ENCODE peak calls at places on chromosomes 16 and 17, in eight cellular contexts. Q is heart right ventricle; N is nephron progenitor cell; U is lower lobe of right lung; M is activated CD8-positive, alpha-beta T cell treated with anti-CD3 and anti-CD28 coated beads for 36 hours; S is GM12865; G is tibial nerve; Y is right lobe of liver. P is an unnamed sample.

GRCh38 chr17:78892936-78893379 is 10.0 kb downstream of the CEP295NL start:
- DNase-seq in G (no peak), U (no peak), M (no peak), Y (no peak), S (no peak), N (no peak), Q (no peak), P (no peak)

GRCh38 chr17:78474631-78475146 is 96.2 kb downstream of the PGS1 start:
- DNase-seq in S (peak; percentile 94), N (no peak), Q (no peak), Y (no peak), G (no peak), U (no peak), M (peak; percentile 60), P (no peak)

GRCh38 chr17:42906772-42907171 is 6.2 kb downstream of the G6PC1 start:
- DNase-seq in M (no peak), N (no peak), S (peak; percentile 28), G (no peak), Q (no peak), U (no peak), Y (no peak), P (no peak)

GRCh38 chr16:22091721-22092120 is 620 bp upstream of the VWA3A start:
- DNase-seq in M (no peak), Q (no peak), S (no peak), N (no peak), U (no peak), Y (no peak), G (no peak), P (no peak)

GRCh38 chr17:4110152-4110551 is 32.7 kb downstream of the ZZEF1 start:
- DNase-seq in U (no peak), S (no peak), Q (no peak), N (no peak), M (no peak), G (no peak), Y (no peak), P (no peak)

GRCh38 chr16:80527297-80527696 is 13.5 kb upstream of the DYNLRB2 start:
- DNase-seq in U (no peak), S (peak; percentile 76), Q (no peak), M (peak; percentile 72), N (peak; percentile 17), G (no peak), Y (no peak), P (peak; percentile 60)

GRCh38 chr17:14926526-14927122 is 338.5 kb downstream of the PMP22 start:
- DNase-seq in S (peak; percentile 54), U (no peak), N (peak; percentile 65), M (peak; percentile 63), Y (no peak), G (no peak), Q (peak; percentile 52), P (peak; percentile 62)

GRCh38 chr16:86899757-86900156 is 321.4 kb downstream of the FOXL1 start:
- DNase-seq in Q (no peak), G (no peak), Y (no peak), M (no peak), S (no peak), N (no peak), U (no peak), P (no peak)

GRCh38 chr16:58336332-58337089 is 41.7 kb upstream of the PRSS54 start:
- DNase-seq in Q (peak; percentile 87), S (peak; percentile 86), N (peak; percentile 94), G (peak; percentile 80), M (peak; percentile 95), Y (peak; percentile 81), U (peak; percentile 83), P (peak; percentile 92)

GRCh38 chr17:37294888-37295287 is 80.9 kb upstream of the C17orf78 start:
- DNase-seq in S (no peak), M (no peak), N (no peak), G (no peak), Y (no peak), Q (no peak), U (no peak), P (no peak)

GRCh38 chr16:5851583-5851982 is 754.0 kb upstream of the EEF2KMT start:
- DNase-seq in N (no peak), Y (no peak), Q (no peak), S (peak; percentile 0), M (no peak), U (no peak), G (no peak), P (no peak)

GRCh38 chr16:74297296-74297665 is 667 bp downstream of the PSMD7 start:
- DNase-seq in G (no peak), U (no peak), S (peak; percentile 53), M (peak; percentile 71), Q (no peak), Y (no peak), N (peak; percentile 28), P (peak; percentile 16)

GRCh38 chr16:55917373-55917919 is 42.3 kb upstream of the CES5A start:
- DNase-seq in U (no peak), Q (no peak), G (no peak), S (no peak), Y (no peak), N (no peak), M (no peak), P (no peak)

GRCh38 chr16:55922662-55923061 is 47.5 kb upstream of the CES5A start:
- DNase-seq in N (no peak), G (no peak), Y (no peak), U (no peak), M (no peak), S (no peak), Q (no peak), P (no peak)
- TF ChIP-seq CTCF in N (no peak), G (no peak), Y (no peak), U (no peak), M (no peak), S (no peak), Q (no peak), P (no peak)

GRCh38 chr17:76529643-76530488 is 7.6 kb downstream of the CYGB start:
- DNase-seq in Y (peak; percentile 70), G (peak; percentile 84), S (no peak), M (no peak), Q (peak; percentile 92), U (peak; percentile 83), N (peak; percentile 54), P (peak; percentile 44)

GRCh38 chr17:76529224-76529642 is 8.3 kb downstream of the CYGB start:
- DNase-seq in M (no peak), S (no peak), Y (no peak), U (peak; percentile 80), Q (peak; percentile 81), G (peak; percentile 84), N (no peak), P (no peak)

GRCh38 chr17:76528156-76528527 is 9.4 kb downstream of the CYGB start:
- DNase-seq in U (no peak), G (no peak), Y (no peak), N (no peak), M (no peak), S (peak; percentile 67), Q (no peak), P (no peak)

GRCh38 chr17:76527430-76528111 is 9.9 kb downstream of the CYGB start:
- DNase-seq in Y (no peak), M (peak; percentile 60), G (peak; percentile 67), N (peak; percentile 62), S (peak; percentile 63), U (peak; percentile 68), Q (peak; percentile 73), P (no peak)

GRCh38 chr17:76528528-76529223 is 8.8 kb downstream of the CYGB start:
- DNase-seq in S (peak; percentile 48), G (no peak), U (no peak), N (no peak), M (no peak), Q (peak; percentile 64), Y (no peak), P (no peak)
- TF ChIP-seq CTCF in S (no peak), G (no peak), U (peak; percentile 20), N (no peak), M (no peak), Q (peak; percentile 22), Y (no peak), P (no peak)

DNA sequence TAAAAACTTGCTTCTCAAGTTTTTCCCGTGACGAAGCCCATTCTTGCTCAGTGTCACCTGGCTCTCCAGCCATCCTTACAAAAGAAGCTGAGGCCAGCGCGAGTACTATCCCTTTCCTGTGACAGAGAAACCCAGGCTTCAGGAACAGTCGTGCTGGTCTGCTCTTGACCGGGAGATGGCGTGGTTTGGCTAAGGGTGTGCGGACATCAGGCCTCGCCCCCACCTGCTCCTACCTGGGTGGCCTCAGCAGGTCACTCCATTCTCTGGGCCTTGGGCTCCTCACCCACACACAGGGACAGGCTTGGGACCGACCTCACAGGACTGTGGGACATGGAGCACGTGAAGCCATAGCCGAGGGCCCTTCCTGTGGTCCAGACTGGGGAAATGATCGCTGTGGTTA is 75.2 kb upstream of the CIBAR2 start:
- DNase-seq in G (no peak), Q (no peak), S (no peak), N (no peak), Y (no peak), U (no peak), M (no peak), P (no peak)
- TF ChIP-seq CTCF in G (no peak), Q (no peak), S (no peak), N (no peak), Y (no peak), U (no peak), M (no peak), P (no peak)

GRCh38 chr16:68356249-68356918 is 45.6 kb downstream of the PRMT7 start:
- DNase-seq in Y (no peak), N (no peak), U (no peak), S (peak; percentile 93), G (no peak), Q (no peak), M (peak; percentile 89), P (no peak)

GRCh38 chr16:68356919-68357286 is 46.1 kb downstream of the PRMT7 start:
- DNase-seq in N (no peak), G (no peak), Y (no peak), M (no peak), U (no peak), Q (no peak), S (no peak), P (no peak)

GRCh38 chr16:68357521-68357922 is 46.7 kb downstream of the PRMT7 start:
- DNase-seq in Y (no peak), Q (no peak), N (no peak), S (no peak), M (no peak), G (no peak), U (no peak), P (no peak)

GRCh38 chr16:68354816-68355215 is 44.0 kb downstream of the PRMT7 start:
- DNase-seq in Q (no peak), U (peak; percentile 32), N (no peak), M (no peak), S (no peak), Y (peak; percentile 48), G (no peak), P (no peak)

DNA sequence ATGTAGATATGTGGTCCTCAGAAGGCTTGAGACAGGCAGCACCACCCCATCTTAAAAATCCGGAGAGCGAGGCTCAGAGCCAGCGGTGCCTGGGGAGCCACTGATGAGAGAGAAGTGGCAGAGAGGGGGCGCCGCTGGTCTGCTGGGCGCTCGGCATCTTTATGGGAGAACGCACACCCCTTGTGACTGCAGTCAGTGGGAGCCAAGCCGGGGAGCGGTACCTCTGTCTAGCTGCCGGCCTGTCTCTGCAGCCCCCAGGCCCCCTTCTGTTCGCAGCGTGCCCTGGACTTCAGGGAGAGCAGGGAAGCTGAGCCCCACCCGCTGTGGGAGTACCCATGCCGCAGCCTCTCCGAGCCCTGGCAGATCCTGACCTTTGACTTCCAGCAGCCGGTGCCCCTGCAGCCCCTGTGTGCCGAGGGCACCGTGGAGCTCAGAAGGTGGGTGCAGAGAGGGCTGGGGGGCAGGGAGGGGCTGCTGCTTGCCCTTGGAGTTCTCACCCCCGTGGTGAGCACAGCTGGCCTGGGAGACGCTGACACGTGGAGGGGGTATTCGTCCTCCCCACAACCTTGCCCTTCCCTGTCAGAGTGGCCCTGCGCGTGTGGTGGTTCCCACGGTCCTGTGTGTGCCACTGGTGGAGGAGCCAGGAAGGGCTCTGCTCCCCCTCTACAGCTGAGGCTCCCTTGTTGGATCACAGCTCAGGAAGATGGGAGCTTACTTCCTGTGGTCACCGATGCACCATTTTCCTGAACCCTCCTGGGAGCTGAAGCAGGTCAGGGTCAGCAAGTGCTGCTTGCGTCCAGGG is 44.8 kb downstream of the PRMT7 start:
- DNase-seq in Y (peak; percentile 46), N (no peak), U (peak; percentile 39), G (no peak), S (peak; percentile 33), Q (no peak), M (peak; percentile 54), P (no peak)
- TF ChIP-seq CTCF in Y (no peak), N (no peak), U (no peak), G (no peak), S (no peak), Q (no peak), M (peak; percentile 50), P (no peak)